ENCODE peak calls at places on chromosome 22, in five cellular contexts. L is transverse colon; E is CD8-positive, alpha-beta T cell; G is HCT116; N is uterus. C is an unnamed sample.

GRCh38 chr22:44031111-44031963 is 7.2 kb downstream of the PARVB start:
- DNase-seq in L (no peak), E (no peak), G (no peak), N (no peak), C (no peak)

GRCh38 chr22:29855611-29856181 is 17.6 kb upstream of the ASCC2 start:
- DNase-seq in L (no peak), E (no peak), G (no peak), N (no peak), C (no peak)

GRCh38 chr22:38041760-38042584 is 15.2 kb upstream of the PICK1 start:
- DNase-seq in L (no peak), E (no peak), G (no peak), N (no peak), C (no peak)

GRCh38 chr22:45838257-45838891 is 138.6 kb downstream of the WNT7B start:
- DNase-seq in L (no peak), E (no peak), G (no peak), N (no peak), C (no peak)

GRCh38 chr22:29477919-29478318 is 2.1 kb upstream of the NEFH start:
- DNase-seq in L (no peak), E (no peak), G (no peak), N (no peak), C (no peak)

GRCh38 chr22:30044369-30044768 is 35.9 kb upstream of the HORMAD2 start:
- DNase-seq in L (peak; percentile 68), E (no peak), G (peak; percentile 37), N (no peak), C (peak; percentile 72)

GRCh38 chr22:43110444-43110926 is at the start of gene BIK:
- DNase-seq in L (peak; percentile 75), E (peak; percentile 35), G (no peak), N (no peak), C (peak; percentile 72)

GRCh38 chr22:33747576-33748180 is 172.6 kb downstream of the LARGE1 start:
- DNase-seq in L (peak; percentile 28), E (no peak), G (no peak), N (no peak), C (peak; percentile 41)

GRCh38 chr22:45441158-45441557 is 27.7 kb downstream of the RIBC2 start:
- DNase-seq in L (peak; percentile 51), E (no peak), G (peak; percentile 42), N (peak; percentile 73), C (peak; percentile 51)

GRCh38 chr22:43081968-43082367 is 7.2 kb downstream of the TTLL1 start:
- DNase-seq in L (no peak), E (no peak), G (no peak), N (no peak), C (no peak)

GRCh38 chr22:44362249-44363040 is 49.7 kb upstream of the SHISAL1 start:
- DNase-seq in L (no peak), E (no peak), G (no peak), N (peak; percentile 9), C (no peak)

DNA sequence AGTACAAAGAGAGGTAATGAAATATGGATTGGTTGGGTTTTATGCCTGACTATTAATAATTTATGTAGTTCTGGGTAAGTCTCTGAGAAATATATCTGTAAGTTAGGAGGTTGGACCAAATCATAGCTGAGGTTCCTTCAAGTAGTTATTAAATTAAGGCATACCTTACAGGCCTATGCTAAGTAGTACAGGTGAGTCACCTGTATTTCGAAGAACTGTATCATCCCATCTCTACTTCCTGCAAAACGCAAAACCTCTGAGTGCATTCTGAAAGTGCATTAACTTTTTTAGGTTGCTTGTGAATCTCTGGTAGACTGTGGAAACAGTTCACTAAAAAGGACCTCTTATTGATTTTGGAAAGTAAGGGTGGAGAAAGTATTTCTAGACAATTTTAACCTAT is 37.1 kb downstream of the APOL5 start:
- DNase-seq in L (no peak), E (no peak), G (no peak), N (no peak), C (no peak)
- H3K27ac ChIP-seq in L (no peak overlapping the region), E (no peak overlapping the region), G (no peak overlapping the region), N (no peak overlapping the region), C (no peak overlapping the region)

GRCh38 chr22:21816472-21816786 is 51.0 kb downstream of the MAPK1 start:
- DNase-seq in L (no peak), E (no peak), G (no peak), N (no peak), C (no peak)

GRCh38 chr22:21815357-21815756 is 52.1 kb downstream of the MAPK1 start:
- DNase-seq in L (no peak), E (no peak), G (no peak), N (no peak), C (no peak)

GRCh38 chr22:21815958-21816357 is 51.5 kb downstream of the MAPK1 start:
- DNase-seq in L (no peak), E (no peak), G (no peak), N (no peak), C (no peak)

GRCh38 chr22:21818487-21819182 is 48.8 kb downstream of the MAPK1 start:
- DNase-seq in L (no peak), E (no peak), G (no peak), N (no peak), C (no peak)

DNA sequence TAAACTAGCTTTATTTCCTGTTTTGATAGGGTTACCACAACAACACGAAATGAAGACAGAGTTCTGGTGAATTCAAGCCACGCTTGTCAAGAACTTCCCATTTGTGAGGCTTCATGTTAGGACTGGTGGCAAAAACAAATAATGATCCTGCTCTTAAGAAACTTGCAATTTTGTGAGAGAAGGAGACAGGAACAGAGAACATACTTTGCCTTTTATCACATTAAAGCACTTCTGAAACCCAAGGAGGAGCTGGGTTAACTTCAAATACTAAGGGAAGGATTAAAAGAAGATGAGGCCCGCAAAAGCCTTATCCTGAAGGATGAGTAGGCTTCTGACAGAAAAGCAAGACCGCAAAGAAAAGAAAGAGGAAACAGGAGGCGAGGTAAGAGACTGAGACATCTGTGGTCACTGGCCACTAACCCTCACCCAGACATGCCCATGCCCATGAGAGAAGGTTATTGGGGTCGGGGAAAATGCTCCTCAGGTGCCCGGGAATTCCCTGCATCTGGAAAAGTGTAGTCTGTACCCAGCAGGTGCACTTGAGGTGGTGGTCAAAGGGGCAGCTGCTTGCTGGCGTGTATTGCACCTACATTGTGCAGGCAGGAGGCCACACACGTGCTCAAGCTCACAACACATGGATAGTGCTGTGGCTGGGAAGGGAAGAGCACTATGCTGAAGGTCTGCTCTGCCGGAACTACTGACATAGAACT is 50.5 kb downstream of the MAPK1 start:
- DNase-seq in L (no peak), E (no peak), G (no peak), N (no peak), C (peak; percentile 18)
- H3K4me3 ChIP-seq in L (peak overlapping the region; percentile 7), E (no peak overlapping the region), G (no peak overlapping the region), N (no peak overlapping the region), C (no peak overlapping the region)

GRCh38 chr22:23779731-23780130 is 7.0 kb upstream of the SMARCB1 start:
- DNase-seq in L (no peak), E (no peak), G (no peak), N (no peak), C (no peak)

GRCh38 chr22:23779083-23779482 is 6.4 kb downstream of the MMP11 start:
- DNase-seq in L (no peak), E (no peak), G (no peak), N (no peak), C (no peak)

GRCh38 chr22:23781533-23781932 is 5.2 kb upstream of the SMARCB1 start:
- DNase-seq in L (no peak), E (no peak), G (no peak), N (no peak), C (no peak)

GRCh38 chr22:23781065-23781464 is 5.7 kb upstream of the SMARCB1 start:
- DNase-seq in L (no peak), E (no peak), G (no peak), N (no peak), C (no peak)

GRCh38 chr22:23780146-23780748 is 6.5 kb upstream of the SMARCB1 start:
- DNase-seq in L (no peak), E (no peak), G (no peak), N (no peak), C (no peak)
- TF ChIP-seq CTCF in L (no peak), E (no peak), G (no peak), N (no peak), C (no peak)

GRCh38 chr22:49142891-49143290 is 684.8 kb downstream of the BRD1 start:
- DNase-seq in L (no peak), E (no peak), G (no peak), N (no peak), C (no peak)
- H3K27ac ChIP-seq in L (no peak overlapping the region), E (no peak overlapping the region), G (no peak overlapping the region), N (no peak overlapping the region), C (no peak overlapping the region)

GRCh38 chr22:39146256-39147101 is 6.0 kb downstream of the CBX7 start:
- DNase-seq in L (no peak), E (no peak), G (no peak), N (no peak), C (no peak)
- H3K4me3 ChIP-seq in L (peak overlapping the region; percentile 98), E (peak overlapping the region; percentile 68), G (no peak overlapping the region), N (peak overlapping the region; percentile 70), C (peak overlapping the region; percentile 90)

GRCh38 chr22:50452649-50453048 is 22.2 kb downstream of the SBF1 start:
- DNase-seq in L (no peak), E (no peak), G (no peak), N (no peak), C (no peak)

GRCh38 chr22:50454556-50455075 is 20.2 kb downstream of the SBF1 start:
- DNase-seq in L (no peak), E (no peak), G (no peak), N (no peak), C (no peak)

GRCh38 chr22:50456026-50456425 is 18.8 kb downstream of the SBF1 start:
- DNase-seq in L (no peak), E (no peak), G (no peak), N (no peak), C (no peak)

GRCh38 chr22:50456466-50457234 is 18.2 kb downstream of the SBF1 start:
- DNase-seq in L (no peak), E (no peak), G (no peak), N (no peak), C (no peak)

GRCh38 chr22:50455201-50455600 is 19.6 kb downstream of the SBF1 start:
- DNase-seq in L (no peak), E (no peak), G (no peak), N (no peak), C (no peak)
- TF ChIP-seq CTCF in L (no peak), E (no peak), G (no peak), N (no peak), C (no peak)

DNA sequence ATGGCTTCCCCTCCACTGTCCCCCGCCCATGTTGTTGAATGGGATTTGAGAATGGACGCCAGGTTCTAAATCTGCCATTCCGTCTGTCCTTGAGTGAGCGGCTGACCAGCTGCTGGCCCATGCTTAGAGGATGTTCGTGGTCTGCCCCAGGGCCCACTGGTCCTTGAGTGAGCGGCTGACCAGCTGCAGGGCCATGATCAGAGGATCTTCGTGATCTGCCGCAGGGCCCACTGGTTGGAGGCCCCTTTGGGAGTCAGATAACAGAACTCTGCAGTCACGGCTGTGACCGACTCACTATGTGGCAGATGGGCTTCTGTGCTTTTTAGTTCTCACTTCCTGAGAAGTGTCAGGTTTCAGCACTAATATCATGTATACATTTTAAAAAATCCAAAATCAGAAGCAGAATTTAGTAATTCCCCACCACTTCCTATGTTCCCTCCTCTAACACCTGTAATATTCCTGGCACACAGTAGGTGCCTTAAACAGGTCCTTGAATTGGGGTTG is 54.1 kb downstream of the MICAL3 start:
- DNase-seq in L (no peak), E (no peak), G (no peak), N (no peak), C (no peak)
- H3K27ac ChIP-seq in L (peak overlapping the region; percentile 6), E (no peak overlapping the region), G (no peak overlapping the region), N (no peak overlapping the region), C (no peak overlapping the region)